ENCODE peak calls at places on chromosomes 1 and 21, in five cellular contexts. M is lower lobe of right lung, R is lung, I is GM23248, H is heart right ventricle. G is an unnamed sample. For H3K9me3, the result is how much of the 10 kb centered on the place peaks cover.

GRCh38 chr1:201229771-201230635 is 39.4 kb downstream of the IGFN1 start:
- DNase-seq in R (no peak), M (no peak), I (peak), H (no peak), G (no peak)

GRCh38 chr1:158334601-158335292 is 3.4 kb upstream of the CD1B start:
- DNase-seq in H (no peak), R (no peak), I (no peak), M (no peak), G (no peak)

GRCh38 chr1:31227891-31228290 is 11.8 kb downstream of the NKAIN1 start:
- DNase-seq in I (no peak), H (no peak), M (no peak), R (no peak), G (no peak)

GRCh38 chr21:17352937-17353655 is 159.7 kb upstream of the CXADR start:
- DNase-seq in H (no peak), I (no peak), M (no peak), R (no peak), G (no peak)

GRCh38 chr1:172507741-172508140 is 25.2 kb upstream of the SUCO start:
- DNase-seq in M (no peak), R (no peak), I (no peak), H (no peak), G (no peak)

GRCh38 chr1:202952818-202953217 is 5.3 kb downstream of the ADIPOR1 start:
- DNase-seq in I (peak), M (peak), R (peak), H (peak), G (no peak)

GRCh38 chr1:156485984-156486383 is 14.6 kb downstream of the MEF2D start:
- DNase-seq in R (no peak), H (no peak), M (no peak), I (no peak), G (no peak)

GRCh38 chr1:236639686-236640085 is 35.4 kb upstream of the HEATR1 start:
- DNase-seq in H (peak), R (no peak), M (no peak), I (no peak), G (no peak)

GRCh38 chr1:160094806-160095205 is 3.6 kb downstream of the IGSF8 start:
- DNase-seq in M (no peak), R (no peak), I (no peak), H (no peak), G (no peak)

GRCh38 chr1:220786057-220786336 is 716 bp upstream of the MTARC1 start:
- DNase-seq in I (no peak), M (peak), H (no peak), R (no peak), G (peak)

GRCh38 chr21:44574457-44575306 is 1.2 kb downstream of the KRTAP10-4 start:
- DNase-seq in I (no peak), R (peak), M (peak), H (no peak), G (no peak)

DNA sequence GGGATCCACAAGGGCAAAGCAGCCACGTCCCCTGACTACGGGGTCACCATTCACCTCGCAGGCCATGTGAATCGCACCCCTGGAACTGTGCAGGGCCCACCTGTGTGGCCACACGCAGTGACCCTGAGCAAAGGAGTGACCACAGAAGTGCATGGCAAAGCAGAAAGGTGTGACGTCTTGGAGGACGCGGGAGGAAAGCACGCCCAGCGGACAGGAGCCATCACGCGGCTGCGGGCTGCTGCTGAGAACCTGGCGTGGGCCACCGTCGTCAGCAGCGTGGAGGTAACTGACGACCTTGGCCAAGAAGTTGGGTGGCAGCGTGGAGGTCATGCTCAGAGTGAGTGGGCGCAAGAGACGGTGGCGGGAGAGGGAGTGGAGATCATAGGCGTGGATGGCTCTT is 76.7 kb upstream of the C1orf174 start:
- DNase-seq in R (no peak), I (no peak), H (no peak), M (no peak), G (no peak)
- H3K9me3 ChIP-seq in R (under half), I (under half), H (under half), M (under half), G (under half)

DNA sequence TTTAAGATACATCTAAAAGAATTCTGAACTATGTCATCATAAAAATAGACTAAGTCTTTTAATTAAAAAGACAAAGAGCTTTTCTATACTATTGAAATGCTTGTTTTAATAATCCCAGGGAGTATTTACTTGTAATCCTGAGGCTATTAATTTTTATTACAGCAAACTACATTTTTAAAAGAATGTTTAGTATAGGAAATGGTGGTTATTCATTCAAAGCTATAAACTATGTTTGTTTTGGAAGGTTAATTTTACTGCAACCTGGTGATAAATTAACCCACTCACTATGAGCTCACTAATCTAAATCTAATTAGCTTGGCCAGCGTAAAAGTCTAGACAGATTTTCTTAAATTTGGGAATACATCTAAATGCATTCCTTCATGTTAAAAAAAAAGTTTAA is 13.8 kb upstream of the EYA3 start:
- DNase-seq in M (no peak), H (no peak), I (no peak), R (no peak), G (no peak)
- H3K27ac ChIP-seq in M (no peak), H (no peak), I (no peak), R (no peak), G (no peak)

DNA sequence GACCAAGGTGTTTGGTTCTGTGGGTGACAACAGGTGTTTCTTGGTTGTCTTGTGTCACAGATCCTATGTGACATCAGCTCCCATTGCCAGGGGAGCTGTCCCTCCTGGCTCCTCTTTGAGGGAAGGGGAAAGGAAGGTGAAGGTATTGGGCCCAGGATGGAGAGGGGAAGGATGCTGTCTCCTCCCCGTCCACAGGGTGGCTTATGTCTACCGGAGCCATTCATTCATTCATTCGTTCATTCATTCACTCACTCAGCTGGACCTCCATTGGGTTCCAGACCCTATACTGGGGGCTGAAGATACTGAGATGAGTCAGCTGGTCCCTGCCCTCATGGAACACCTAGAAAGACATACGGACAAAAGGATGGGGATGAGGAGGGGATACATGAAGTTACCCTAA is 38.9 kb downstream of the EPHB2 start:
- DNase-seq in I (no peak), R (no peak), H (no peak), M (no peak), G (no peak)
- H3K4me3 ChIP-seq in I (no peak), R (no peak), H (no peak), M (no peak), G (no peak)

GRCh38 chr1:4489486-4489885 is 164.9 kb upstream of the AJAP1 start:
- DNase-seq in H (no peak), R (no peak), I (no peak), M (no peak), G (no peak)

GRCh38 chr1:4485398-4485797 is 169.0 kb upstream of the AJAP1 start:
- DNase-seq in I (no peak), H (no peak), M (no peak), R (no peak), G (no peak)

GRCh38 chr1:4488018-4488417 is 166.4 kb upstream of the AJAP1 start:
- DNase-seq in M (no peak), R (no peak), H (no peak), I (no peak), G (no peak)

GRCh38 chr1:4485878-4486277 is 168.5 kb upstream of the AJAP1 start:
- DNase-seq in M (no peak), H (no peak), I (no peak), R (no peak), G (no peak)

DNA sequence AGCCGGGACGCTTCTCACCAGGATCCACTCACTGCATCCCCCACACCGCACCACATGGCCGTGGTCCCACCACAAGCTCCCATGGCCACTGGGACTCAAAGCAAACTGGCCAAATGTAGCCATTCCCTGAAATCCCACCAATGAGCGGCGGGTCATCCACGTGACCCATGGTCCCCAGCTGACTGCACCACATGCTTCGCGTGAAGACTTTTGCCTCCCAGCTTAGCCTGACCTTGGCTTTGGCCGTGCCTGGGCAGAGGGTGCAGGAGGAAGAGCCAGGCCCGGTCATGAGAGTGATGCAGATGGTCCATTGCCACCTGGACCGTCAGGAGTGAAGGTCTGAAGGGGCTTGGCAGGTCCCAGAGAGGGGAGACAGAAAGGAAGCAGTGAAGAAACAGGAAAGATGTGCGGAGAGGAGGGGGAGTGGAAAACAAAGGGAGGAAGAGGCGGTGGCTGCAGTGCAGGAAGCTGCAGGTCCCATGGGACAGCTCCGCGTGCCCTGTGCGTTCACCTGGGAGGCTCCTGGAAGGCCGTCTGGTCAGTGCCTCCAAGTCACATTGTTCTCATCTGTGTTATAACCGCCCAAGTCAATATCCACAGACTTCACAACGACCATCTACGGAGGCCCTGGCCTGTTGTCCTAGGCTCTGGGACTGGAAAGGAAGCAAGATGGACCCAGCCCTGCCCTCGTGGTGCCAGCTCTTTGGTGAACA is 167.8 kb upstream of the AJAP1 start:
- DNase-seq in H (no peak), I (no peak), M (no peak), R (no peak), G (no peak)
- H3K9me3 ChIP-seq in H (under half), I (under half), M (under half), R (under half), G (under half)

GRCh38 chr1:99646885-99647284 is 972 bp downstream of the PALMD start:
- DNase-seq in H (no peak), M (no peak), R (no peak), I (no peak), G (no peak)

GRCh38 chr1:99645699-99646531 is at the start of gene PALMD:
- DNase-seq in R (no peak), I (peak), M (peak), H (peak), G (peak)

GRCh38 chr1:99643021-99643779 is 2.7 kb upstream of the PALMD start:
- DNase-seq in M (no peak), R (no peak), H (no peak), I (peak), G (no peak)

GRCh38 chr1:99644302-99645004 is 1.5 kb upstream of the PALMD start:
- DNase-seq in H (no peak), I (peak), R (no peak), M (no peak), G (no peak)

DNA sequence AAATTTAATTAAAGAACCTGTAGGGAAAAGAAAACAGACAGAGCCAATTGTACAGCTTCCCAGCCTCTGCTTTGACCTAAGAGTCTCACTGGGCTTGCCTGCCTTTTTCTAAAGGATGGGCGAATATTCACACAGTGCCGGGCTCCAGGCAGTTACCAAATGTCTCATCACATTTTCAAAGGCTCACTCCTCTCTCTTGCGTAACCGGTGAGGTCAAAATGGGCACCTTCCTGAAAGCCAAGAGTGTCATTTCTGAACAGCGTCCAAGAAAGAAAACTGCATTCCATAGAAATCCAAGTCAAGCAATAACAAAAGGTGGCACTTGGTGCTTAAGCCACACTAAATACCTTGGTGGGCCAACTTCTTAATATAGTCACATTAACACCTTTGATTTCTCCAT is 714 bp upstream of the PALMD start:
- DNase-seq in M (no peak), H (peak), R (peak), I (peak), G (peak)
- H3K27ac ChIP-seq in M (peak), H (peak), R (peak), I (no peak), G (peak)

GRCh38 chr1:246573481-246573880 is 7.2 kb downstream of the CNST start:
- DNase-seq in H (no peak), M (no peak), I (no peak), R (no peak), G (no peak)
- H3K4me3 ChIP-seq in H (no peak), M (no peak), I (no peak), R (no peak), G (no peak)

GRCh38 chr21:45780647-45781046 is 137.1 kb downstream of the PCBP3 start:
- DNase-seq in I (no peak), R (no peak), M (no peak), H (no peak), G (no peak)

GRCh38 chr21:45781741-45782140 is 138.2 kb downstream of the PCBP3 start:
- DNase-seq in H (no peak), R (no peak), I (no peak), M (no peak), G (no peak)

GRCh38 chr21:45779226-45779625 is 135.7 kb downstream of the PCBP3 start:
- DNase-seq in R (no peak), M (no peak), H (no peak), I (no peak), G (no peak)

GRCh38 chr21:45776971-45777370 is 133.4 kb downstream of the PCBP3 start:
- DNase-seq in R (no peak), M (no peak), I (no peak), H (no peak), G (no peak)

GRCh38 chr21:45778686-45779085 is 135.2 kb downstream of the PCBP3 start:
- DNase-seq in R (no peak), I (no peak), M (no peak), H (no peak), G (no peak)
- H3K9me3 ChIP-seq in R (under half), I (under half), M (under half), H (under half), G (under half)